ENCODE peak calls at places on chromosomes 3 and 15, in five cellular contexts. One of them, this sample, is unnamed.

GRCh38 chr15:58876306-58876705 is 57.2 kb downstream of the SLTM start:
- DNase-seq in ovary: no peak
- DNase-seq in upper lobe of right lung: no peak
- DNase-seq in endothelial cell: no peak
- DNase-seq in MM.1S: no peak
- DNase-seq in this sample: no peak

GRCh38 chr3:118809696-118810498 is 224.7 kb downstream of the IGSF11 start:
- DNase-seq in ovary: no peak
- DNase-seq in upper lobe of right lung: no peak
- DNase-seq in endothelial cell: no peak
- DNase-seq in MM.1S: no peak
- DNase-seq in this sample: no peak

GRCh38 chr3:94453864-94454263 is 391.0 kb downstream of the NSUN3 start:
- DNase-seq in ovary: no peak
- DNase-seq in upper lobe of right lung: no peak
- DNase-seq in endothelial cell: no peak
- DNase-seq in MM.1S: no peak
- DNase-seq in this sample: no peak

GRCh38 chr15:93478922-93479321 is 389.9 kb upstream of the RGMA start:
- DNase-seq in ovary: no peak
- DNase-seq in upper lobe of right lung: no peak
- DNase-seq in endothelial cell: no peak
- DNase-seq in MM.1S: no peak
- DNase-seq in this sample: no peak

GRCh38 chr3:11635671-11636371 is 7.9 kb downstream of the VGLL4 start:
- DNase-seq in ovary: no peak
- DNase-seq in upper lobe of right lung: no peak
- DNase-seq in endothelial cell: no peak
- DNase-seq in MM.1S: no peak
- DNase-seq in this sample: no peak

GRCh38 chr3:13884851-13885703 is 5.2 kb upstream of the WNT7A start:
- DNase-seq in ovary: no peak
- DNase-seq in upper lobe of right lung: peak; percentile 60
- DNase-seq in endothelial cell: peak; percentile 62
- DNase-seq in MM.1S: peak; percentile 67
- DNase-seq in this sample: no peak

GRCh38 chr3:81443948-81444347 is 317.5 kb downstream of the GBE1 start:
- DNase-seq in ovary: no peak
- DNase-seq in upper lobe of right lung: no peak
- DNase-seq in endothelial cell: no peak
- DNase-seq in MM.1S: no peak
- DNase-seq in this sample: no peak

GRCh38 chr15:70248116-70249025 is 150.7 kb upstream of the TLE3 start:
- DNase-seq in ovary: no peak
- DNase-seq in upper lobe of right lung: peak; percentile 48
- DNase-seq in endothelial cell: peak; percentile 26
- DNase-seq in MM.1S: peak; percentile 23
- DNase-seq in this sample: peak; percentile 31

GRCh38 chr3:81888822-81889557 is 127.5 kb upstream of the GBE1 start:
- DNase-seq in ovary: no peak
- DNase-seq in upper lobe of right lung: no peak
- DNase-seq in endothelial cell: no peak
- DNase-seq in MM.1S: no peak
- DNase-seq in this sample: no peak

GRCh38 chr15:61038387-61038786 is 190.7 kb downstream of the RORA start:
- DNase-seq in ovary: peak; percentile 55
- DNase-seq in upper lobe of right lung: no peak
- DNase-seq in endothelial cell: no peak
- DNase-seq in MM.1S: no peak
- DNase-seq in this sample: no peak

GRCh38 chr3:10928396-10928960 is 64.1 kb upstream of the SLC6A1 start:
- DNase-seq in ovary: no peak
- DNase-seq in upper lobe of right lung: no peak
- DNase-seq in endothelial cell: no peak
- DNase-seq in MM.1S: no peak
- DNase-seq in this sample: no peak

GRCh38 chr15:91948001-91948608 is 94.6 kb downstream of the SLCO3A1 start:
- DNase-seq in ovary: no peak
- DNase-seq in upper lobe of right lung: no peak
- DNase-seq in endothelial cell: no peak
- DNase-seq in MM.1S: no peak
- DNase-seq in this sample: no peak

GRCh38 chr3:4680881-4681300 is 187.7 kb downstream of the ITPR1 start:
- DNase-seq in ovary: no peak
- DNase-seq in upper lobe of right lung: no peak
- DNase-seq in endothelial cell: no peak
- DNase-seq in MM.1S: no peak
- DNase-seq in this sample: no peak

GRCh38 chr3:38143511-38143910 is 5.0 kb downstream of the MYD88 start:
- DNase-seq in ovary: no peak
- DNase-seq in upper lobe of right lung: no peak
- DNase-seq in endothelial cell: no peak
- DNase-seq in MM.1S: no peak
- DNase-seq in this sample: no peak

GRCh38 chr3:132135628-132136333 is 101.0 kb upstream of the CPNE4 start:
- DNase-seq in ovary: no peak
- DNase-seq in upper lobe of right lung: no peak
- DNase-seq in endothelial cell: no peak
- DNase-seq in MM.1S: peak; percentile 18
- DNase-seq in this sample: no peak

GRCh38 chr3:11367116-11367781 is 95.1 kb downstream of the ATG7 start:
- DNase-seq in ovary: peak; percentile 78
- DNase-seq in upper lobe of right lung: no peak
- DNase-seq in endothelial cell: peak; percentile 53
- DNase-seq in MM.1S: no peak
- DNase-seq in this sample: no peak

GRCh38 chr3:40771112-40771511 is 246.4 kb downstream of the ZNF621 start:
- DNase-seq in ovary: no peak
- DNase-seq in upper lobe of right lung: no peak
- DNase-seq in endothelial cell: no peak
- DNase-seq in MM.1S: no peak
- DNase-seq in this sample: no peak

DNA sequence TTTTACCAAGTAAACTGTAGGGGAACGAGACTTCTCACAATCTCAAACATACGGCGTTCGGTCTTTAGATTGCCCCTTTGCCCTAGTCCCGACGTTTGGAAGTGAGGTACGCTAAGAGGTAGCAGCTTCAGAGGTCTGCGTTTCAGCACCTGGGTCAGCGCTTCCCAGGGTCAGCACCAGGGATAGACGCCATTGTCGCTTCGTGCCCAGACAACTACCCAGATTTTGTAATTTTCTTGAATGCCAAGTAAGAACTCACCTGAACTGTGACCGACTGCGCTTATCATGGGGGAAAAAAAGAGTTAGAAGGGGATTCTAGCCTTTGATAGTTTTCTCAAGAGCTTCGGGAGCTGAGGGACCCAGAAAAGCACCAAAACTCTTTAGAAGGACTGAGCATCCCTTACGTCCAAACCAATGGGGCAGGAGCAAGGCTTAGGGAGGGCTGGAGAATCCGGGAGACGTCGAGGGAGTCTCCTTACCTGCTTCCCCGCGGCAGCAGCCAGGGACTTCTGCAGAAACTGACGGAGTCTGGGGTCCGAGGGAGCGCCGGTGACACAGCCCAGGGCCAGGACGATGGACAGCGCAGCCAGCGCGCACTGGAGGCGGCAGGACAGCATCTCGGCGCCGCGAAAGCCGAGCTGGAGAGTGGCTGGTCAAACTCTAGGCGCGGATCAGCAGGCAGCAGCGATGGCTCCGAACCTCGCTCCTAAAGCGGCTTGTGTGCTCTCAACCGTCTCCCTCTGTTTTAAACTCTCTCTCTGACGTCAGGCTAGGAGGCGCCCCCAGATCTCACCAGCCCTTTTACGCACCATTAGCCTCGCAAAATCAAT is at the start of gene SST:
- DNase-seq in ovary: no peak
- DNase-seq in upper lobe of right lung: peak; percentile 68
- DNase-seq in endothelial cell: peak; percentile 76
- DNase-seq in MM.1S: peak; percentile 42
- DNase-seq in this sample: no peak
- TF ChIP-seq CTCF in ovary: no peak
- TF ChIP-seq CTCF in upper lobe of right lung: no peak
- TF ChIP-seq CTCF in endothelial cell: no peak
- TF ChIP-seq CTCF in MM.1S: no peak
- TF ChIP-seq CTCF in this sample: no peak

GRCh38 chr15:41904487-41905359 is 10.9 kb upstream of the SPTBN5 start:
- DNase-seq in ovary: peak; percentile 77
- DNase-seq in upper lobe of right lung: no peak
- DNase-seq in endothelial cell: peak; percentile 78
- DNase-seq in MM.1S: peak; percentile 74
- DNase-seq in this sample: peak; percentile 72
- TF ChIP-seq CTCF in ovary: peak; percentile 70
- TF ChIP-seq CTCF in upper lobe of right lung: peak; percentile 79
- TF ChIP-seq CTCF in endothelial cell: peak; percentile 77
- TF ChIP-seq CTCF in MM.1S: peak; percentile 88
- TF ChIP-seq CTCF in this sample: peak; percentile 88

GRCh38 chr3:170429050-170429449 is 10.4 kb downstream of the CLDN11 start:
- DNase-seq in ovary: no peak
- DNase-seq in upper lobe of right lung: no peak
- DNase-seq in endothelial cell: no peak
- DNase-seq in MM.1S: peak; percentile 92
- DNase-seq in this sample: no peak

GRCh38 chr3:170426240-170426797 is 7.7 kb downstream of the CLDN11 start:
- DNase-seq in ovary: no peak
- DNase-seq in upper lobe of right lung: no peak
- DNase-seq in endothelial cell: no peak
- DNase-seq in MM.1S: no peak
- DNase-seq in this sample: no peak

GRCh38 chr3:170432416-170432815 is 13.7 kb downstream of the CLDN11 start:
- DNase-seq in ovary: no peak
- DNase-seq in upper lobe of right lung: no peak
- DNase-seq in endothelial cell: no peak
- DNase-seq in MM.1S: no peak
- DNase-seq in this sample: no peak

GRCh38 chr3:170428095-170428494 is 9.4 kb downstream of the CLDN11 start:
- DNase-seq in ovary: no peak
- DNase-seq in upper lobe of right lung: no peak
- DNase-seq in endothelial cell: no peak
- DNase-seq in MM.1S: no peak
- DNase-seq in this sample: no peak

DNA sequence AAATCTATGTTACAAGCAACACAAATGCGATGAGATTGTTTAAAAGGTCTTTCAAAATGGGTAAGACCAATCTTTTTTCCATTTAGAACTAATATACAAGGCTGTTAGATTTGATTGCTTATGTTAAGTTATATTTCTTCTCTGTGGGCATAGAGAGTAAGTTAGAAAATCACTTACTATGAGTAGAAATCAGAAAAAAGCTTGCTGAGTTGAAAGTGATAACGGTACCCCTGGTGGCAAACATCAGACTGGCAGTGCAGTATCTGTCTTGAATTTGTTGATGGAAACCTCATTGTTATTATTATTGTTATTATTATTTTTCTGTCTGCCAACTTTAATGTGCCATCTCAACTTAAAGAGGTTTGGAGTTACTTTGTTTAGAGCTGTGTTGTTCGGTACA is 12.4 kb downstream of the CLDN11 start:
- DNase-seq in ovary: no peak
- DNase-seq in upper lobe of right lung: no peak
- DNase-seq in endothelial cell: no peak
- DNase-seq in MM.1S: no peak
- DNase-seq in this sample: no peak
- TF ChIP-seq CTCF in ovary: no peak
- TF ChIP-seq CTCF in upper lobe of right lung: no peak
- TF ChIP-seq CTCF in endothelial cell: peak; percentile 59
- TF ChIP-seq CTCF in MM.1S: no peak
- TF ChIP-seq CTCF in this sample: no peak

GRCh38 chr15:74053941-74054529 is 28.3 kb downstream of the GOLGA6A start:
- DNase-seq in ovary: peak; percentile 85
- DNase-seq in upper lobe of right lung: peak; percentile 88
- DNase-seq in endothelial cell: peak; percentile 71
- DNase-seq in MM.1S: peak; percentile 50
- DNase-seq in this sample: peak; percentile 74
- TF ChIP-seq CTCF in ovary: no peak
- TF ChIP-seq CTCF in upper lobe of right lung: peak; percentile 51
- TF ChIP-seq CTCF in endothelial cell: peak; percentile 45
- TF ChIP-seq CTCF in MM.1S: peak; percentile 30
- TF ChIP-seq CTCF in this sample: peak; percentile 52

DNA sequence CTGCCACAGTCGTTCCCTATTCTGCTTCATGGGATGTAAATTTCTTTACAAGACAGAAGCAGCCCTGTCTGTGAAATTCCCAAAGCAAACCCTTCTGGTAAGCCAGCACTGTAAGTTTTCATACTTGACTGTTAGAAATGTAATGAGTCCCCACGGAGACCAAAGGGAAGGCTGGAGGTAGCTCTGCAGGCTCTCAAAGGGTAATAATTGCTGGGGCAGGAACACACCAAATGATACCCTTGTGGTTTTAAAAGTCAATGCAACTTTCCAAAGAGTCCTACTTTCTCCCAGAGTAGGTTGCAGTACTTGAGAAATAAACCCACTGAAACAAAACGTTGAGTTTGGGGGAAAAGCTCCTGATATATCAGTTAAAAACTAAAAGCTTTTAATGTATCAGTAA is 129.8 kb upstream of the HES1 start:
- DNase-seq in ovary: no peak
- DNase-seq in upper lobe of right lung: no peak
- DNase-seq in endothelial cell: no peak
- DNase-seq in MM.1S: no peak
- DNase-seq in this sample: no peak
- TF ChIP-seq CTCF in ovary: no peak
- TF ChIP-seq CTCF in upper lobe of right lung: no peak
- TF ChIP-seq CTCF in endothelial cell: no peak
- TF ChIP-seq CTCF in MM.1S: no peak
- TF ChIP-seq CTCF in this sample: no peak

DNA sequence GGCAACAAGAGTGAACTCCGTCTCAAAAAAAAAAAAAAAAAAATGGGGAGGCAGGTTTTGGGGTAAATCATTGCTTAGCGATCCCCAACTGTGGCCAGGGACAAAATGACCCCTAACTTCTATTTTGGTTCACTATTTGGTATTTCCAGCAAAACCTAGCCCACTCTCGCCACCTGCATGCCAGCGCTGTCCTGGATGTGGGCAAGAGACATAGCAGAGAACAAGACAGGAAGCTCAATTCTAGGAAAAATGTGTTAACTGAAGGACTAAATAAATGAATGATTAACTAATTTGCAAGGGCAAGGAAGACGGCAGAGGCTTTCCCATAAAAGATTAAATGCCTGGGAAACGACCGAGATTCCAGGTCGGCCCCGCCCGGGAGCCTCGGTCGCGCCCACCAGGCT is 425 bp downstream of the NICN1 start:
- DNase-seq in ovary: no peak
- DNase-seq in upper lobe of right lung: no peak
- DNase-seq in endothelial cell: no peak
- DNase-seq in MM.1S: no peak
- DNase-seq in this sample: no peak
- TF ChIP-seq CTCF in ovary: no peak
- TF ChIP-seq CTCF in upper lobe of right lung: no peak
- TF ChIP-seq CTCF in endothelial cell: no peak
- TF ChIP-seq CTCF in MM.1S: no peak
- TF ChIP-seq CTCF in this sample: no peak

This sample was measured in CD14-positive monocyte.